ENCODE peak calls at places on chromosomes 6 and 20, in seven cellular contexts. E, Z, T, G, N, D and Y are unnamed samples.

GRCh38 chr6:3444276-3445088 is 12.4 kb downstream of the SLC22A23 start:
- DNase-seq in E (no peak), Z (no peak), T (no peak), G (no peak), N (no peak), D (no peak), Y (no peak)

GRCh38 chr20:1280421-1281102 is 14.5 kb downstream of the SNPH start:
- DNase-seq in E (no peak), Z (no peak), T (no peak), G (no peak), N (no peak), D (no peak), Y (no peak)

GRCh38 chr6:155100087-155100486 is 105.0 kb downstream of the TIAM2 start:
- DNase-seq in E (no peak), Z (no peak), T (peak; percentile 85), G (no peak), N (no peak), D (no peak), Y (no peak)

GRCh38 chr20:8972963-8973362 is 95.9 kb upstream of the PLCB4 start:
- DNase-seq in E (no peak), Z (no peak), T (no peak), G (no peak), N (no peak), D (no peak), Y (no peak)

GRCh38 chr6:105769987-105770386 is 316.1 kb upstream of the PRDM1 start:
- DNase-seq in E (no peak), Z (no peak), T (no peak), G (no peak), N (no peak), D (no peak), Y (no peak)

GRCh38 chr6:166864333-166864732 is 92.0 kb downstream of the RNASET2 start:
- DNase-seq in E (no peak), Z (no peak), T (no peak), G (no peak), N (no peak), D (no peak), Y (no peak)

GRCh38 chr20:56143759-56144158 is 104.8 kb upstream of the MC3R start:
- DNase-seq in E (no peak), Z (no peak), T (no peak), G (no peak), N (no peak), D (no peak), Y (no peak)

GRCh38 chr6:106913676-106914280 is 60.8 kb downstream of the CD24 start:
- DNase-seq in E (no peak), Z (no peak), T (no peak), G (no peak), N (no peak), D (no peak), Y (no peak)

GRCh38 chr20:6034134-6034969 is 19.5 kb downstream of the LRRN4 start:
- DNase-seq in E (no peak), Z (no peak), T (no peak), G (no peak), N (no peak), D (no peak), Y (no peak)

GRCh38 chr20:63589261-63590217 is 15.5 kb upstream of the HELZ2 start:
- DNase-seq in E (no peak), Z (no peak), T (no peak), G (no peak), N (no peak), D (no peak), Y (no peak)

GRCh38 chr6:127069659-127070279 is 48.7 kb upstream of the RSPO3 start:
- DNase-seq in E (peak; percentile 8), Z (no peak), T (no peak), G (peak; percentile 10), N (no peak), D (no peak), Y (no peak)

GRCh38 chr20:63435552-63435951 is 36.9 kb downstream of the KCNQ2 start:
- DNase-seq in E (no peak), Z (no peak), T (no peak), G (no peak), N (no peak), D (no peak), Y (no peak)

GRCh38 chr20:62825288-62825993 is 8.6 kb downstream of the COL9A3 start:
- DNase-seq in E (no peak), Z (no peak), T (no peak), G (no peak), N (no peak), D (no peak), Y (no peak)

GRCh38 chr6:3052481-3053230 is 15.6 kb upstream of the RIPK1 start:
- DNase-seq in E (no peak), Z (no peak), T (no peak), G (no peak), N (no peak), D (no peak), Y (no peak)

GRCh38 chr20:54015496-54015895 is 54.9 kb downstream of the BCAS1 start:
- DNase-seq in E (peak; percentile 24), Z (no peak), T (no peak), G (no peak), N (no peak), D (no peak), Y (no peak)

GRCh38 chr6:92810913-92811312 is 608.4 kb downstream of the EPHA7 start:
- DNase-seq in E (peak; percentile 47), Z (no peak), T (no peak), G (no peak), N (no peak), D (no peak), Y (no peak)

GRCh38 chr6:14882394-14883073 is 363.3 kb upstream of the JARID2 start:
- DNase-seq in E (no peak), Z (no peak), T (no peak), G (no peak), N (no peak), D (no peak), Y (no peak)

GRCh38 chr20:17643531-17644188 is 38.4 kb downstream of the RRBP1 start:
- DNase-seq in E (no peak), Z (no peak), T (no peak), G (no peak), N (no peak), D (no peak), Y (no peak)

GRCh38 chr6:34920097-34920496 is 31.0 kb downstream of the ANKS1A start:
- DNase-seq in E (no peak), Z (no peak), T (no peak), G (no peak), N (no peak), D (no peak), Y (no peak)

GRCh38 chr6:151436300-151436699 is 15.6 kb downstream of the RMND1 start:
- DNase-seq in E (no peak), Z (no peak), T (no peak), G (no peak), N (no peak), D (no peak), Y (no peak)

GRCh38 chr20:768426-768978 is at the start of gene SLC52A3:
- DNase-seq in E (no peak), Z (no peak), T (no peak), G (peak; percentile 74), N (no peak), D (no peak), Y (no peak)

GRCh38 chr6:45647341-45648138 is 269.8 kb upstream of the SUPT3H start:
- DNase-seq in E (no peak), Z (no peak), T (no peak), G (no peak), N (no peak), D (no peak), Y (no peak)

GRCh38 chr6:33651403-33651802 is 30.3 kb downstream of the ITPR3 start:
- DNase-seq in E (no peak), Z (no peak), T (no peak), G (no peak), N (no peak), D (no peak), Y (no peak)

GRCh38 chr6:83958250-83958685 is 75.3 kb upstream of the MRAP2 start:
- DNase-seq in E (no peak), Z (no peak), T (no peak), G (no peak), N (no peak), D (no peak), Y (peak; percentile 17)

DNA sequence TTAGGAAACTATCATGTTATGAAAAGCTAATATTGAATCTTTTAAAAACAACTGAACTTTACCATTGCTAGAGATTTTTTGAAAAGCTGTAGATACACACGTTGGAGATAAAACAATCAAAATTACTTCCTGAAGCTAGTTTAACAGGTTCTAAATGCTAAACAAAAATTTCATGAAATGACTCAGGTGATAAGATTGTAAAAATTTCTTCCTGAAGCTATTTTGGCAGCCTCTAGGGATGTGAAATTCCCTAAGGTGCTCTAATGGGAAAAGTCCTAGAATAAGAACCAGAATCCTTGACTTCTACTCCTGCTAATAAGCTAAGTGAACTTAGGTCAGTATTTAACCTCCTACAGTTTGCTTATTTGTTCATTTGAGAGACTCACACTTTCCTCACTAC is 8.5 kb downstream of the GCM2 start:
- DNase-seq in E (no peak), Z (no peak), T (no peak), G (no peak), N (no peak), D (no peak), Y (no peak)
- H3K4me3 ChIP-seq in E (no peak overlapping the region), Z (no peak overlapping the region), T (no peak overlapping the region), G (no peak overlapping the region), N (no peak overlapping the region), D (no peak overlapping the region), Y (no peak overlapping the region)

DNA sequence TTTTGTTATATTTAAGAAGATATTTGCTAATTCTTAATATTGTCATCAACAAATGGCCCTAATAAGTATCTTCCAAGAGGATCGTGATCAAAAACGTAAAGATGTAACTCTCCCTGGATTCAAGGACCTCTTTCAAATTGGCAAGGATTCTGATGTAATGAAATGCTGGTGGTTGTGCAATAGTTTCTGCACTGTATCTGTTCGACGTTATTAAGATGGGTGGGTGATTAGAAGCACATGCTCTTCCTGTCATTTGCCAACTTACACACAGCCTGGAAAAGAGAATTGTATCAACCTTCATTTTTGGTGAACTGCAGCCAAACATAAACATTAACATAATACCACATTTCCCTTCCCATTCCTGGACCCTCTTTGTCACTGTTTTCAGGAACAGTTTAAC is 9.8 kb downstream of the FOXQ1 start:
- DNase-seq in E (no peak), Z (no peak), T (no peak), G (no peak), N (no peak), D (no peak), Y (no peak)
- H3K27ac ChIP-seq in E (no peak overlapping the region), Z (no peak overlapping the region), T (no peak overlapping the region), G (peak overlapping the region; percentile 80), N (no peak overlapping the region), D (no peak overlapping the region), Y (no peak overlapping the region)

GRCh38 chr6:108661430-108661829 is 100.7 kb downstream of the FOXO3 start:
- DNase-seq in E (peak; percentile 86), Z (no peak), T (no peak), G (no peak), N (no peak), D (no peak), Y (no peak)
- H3K4me3 ChIP-seq in E (no peak overlapping the region), Z (no peak overlapping the region), T (no peak overlapping the region), G (no peak overlapping the region), N (no peak overlapping the region), D (no peak overlapping the region), Y (no peak overlapping the region)

GRCh38 chr6:88166901-88167624 is 916 bp upstream of the CNR1 start:
- DNase-seq in E (peak; percentile 69), Z (no peak), T (peak; percentile 47), G (no peak), N (no peak), D (no peak), Y (no peak)
- H3K27ac ChIP-seq in E (no peak overlapping the region), Z (no peak overlapping the region), T (peak overlapping the region; percentile 74), G (peak overlapping the region; percentile 45), N (peak overlapping the region; percentile 82), D (no peak overlapping the region), Y (no peak overlapping the region)

GRCh38 chr6:143301204-143301603 is 149.3 kb downstream of the ADAT2 start:
- DNase-seq in E (no peak), Z (no peak), T (no peak), G (no peak), N (no peak), D (no peak), Y (no peak)
- H3K4me3 ChIP-seq in E (no peak overlapping the region), Z (no peak overlapping the region), T (no peak overlapping the region), G (no peak overlapping the region), N (no peak overlapping the region), D (no peak overlapping the region), Y (no peak overlapping the region)